ENCODE peak calls at places on chromosomes 3 and 15, in nine cellular contexts. J is adrenal gland, W is glutamatergic neuron, P is fibroblast of the aortic adventitia, D is activated T-cell treated with anti-CD3 and anti-CD28 coated beads for 1 hour, I is heart left ventricle, H is Calu3, B is NCI-H2171, F is astrocyte of the spinal cord. E is an unnamed sample.

GRCh38 chr3:127589600-127590281 is 792 bp downstream of the TPRA1 start:
- DNase-seq in J (peak; percentile 50), F (peak; percentile 31), H (peak; percentile 31), D (no peak), P (no peak), I (peak; percentile 80), B (no peak), W (no peak), E (no peak)

GRCh38 chr3:30017882-30018281 is 588.5 kb upstream of the TGFBR2 start:
- DNase-seq in F (no peak), P (no peak), I (no peak), W (no peak), D (no peak), J (no peak), H (peak; percentile 11), B (no peak), E (no peak)

GRCh38 chr3:71796268-71796667 is 11.3 kb upstream of the PROK2 start:
- DNase-seq in J (no peak), H (no peak), W (no peak), B (no peak), P (no peak), D (no peak), F (no peak), I (no peak), E (no peak)

GRCh38 chr3:127836004-127836882 is 13.9 kb upstream of the MGLL start:
- DNase-seq in J (no peak), B (no peak), F (no peak), D (no peak), P (no peak), H (no peak), W (no peak), I (no peak), E (no peak)

GRCh38 chr3:184591789-184592188 is 30.2 kb downstream of the EPHB3 start:
- DNase-seq in W (no peak), F (no peak), B (peak; percentile 89), J (no peak), D (no peak), H (no peak), I (peak; percentile 43), P (no peak), E (no peak)

GRCh38 chr3:195160257-195160898 is 110.6 kb downstream of the XXYLT1 start:
- DNase-seq in P (peak; percentile 77), H (no peak), D (no peak), I (no peak), J (no peak), B (no peak), F (no peak), W (no peak), E (peak; percentile 36)

GRCh38 chr3:9782777-9783176 is 9.5 kb downstream of the TADA3 start:
- DNase-seq in W (no peak), B (no peak), H (no peak), I (no peak), J (no peak), P (no peak), D (no peak), F (no peak), E (no peak)

GRCh38 chr3:189646902-189647542 is 15.8 kb downstream of the TP63 start:
- DNase-seq in W (no peak), F (no peak), D (no peak), B (no peak), P (no peak), I (no peak), J (no peak), H (no peak), E (no peak)

GRCh38 chr3:107740992-107741896 is 218.5 kb downstream of the BBX start:
- DNase-seq in B (peak; percentile 37), H (no peak), W (no peak), P (peak; percentile 64), I (no peak), D (no peak), F (peak; percentile 56), J (no peak), E (peak; percentile 29)

GRCh38 chr3:187504435-187504834 is 136.2 kb downstream of the RTP4 start:
- DNase-seq in F (no peak), B (no peak), W (no peak), P (no peak), D (no peak), I (no peak), J (no peak), H (no peak), E (no peak)

GRCh38 chr15:44541282-44541958 is 4.5 kb downstream of the EIF3J start:
- DNase-seq in F (peak; percentile 84), D (no peak), H (no peak), J (no peak), I (no peak), W (no peak), B (no peak), P (peak; percentile 93), E (peak; percentile 80)

GRCh38 chr3:124893526-124893925 is 6.4 kb upstream of the ITGB5 start:
- DNase-seq in W (no peak), B (no peak), D (no peak), H (no peak), F (no peak), P (no peak), I (no peak), J (no peak), E (no peak)

GRCh38 chr3:51401639-51402166 is 10.6 kb downstream of the RBM15B start:
- DNase-seq in W (no peak), I (no peak), D (no peak), P (no peak), H (no peak), J (no peak), B (no peak), F (no peak), E (no peak)

GRCh38 chr3:105032541-105032940 is 334.2 kb upstream of the ALCAM start:
- DNase-seq in W (no peak), I (no peak), H (no peak), D (no peak), J (no peak), F (no peak), P (no peak), B (no peak), E (no peak)

GRCh38 chr15:68209272-68209671 is 4.1 kb upstream of the CALML4 start:
- DNase-seq in B (no peak), I (no peak), W (no peak), D (no peak), J (peak; percentile 14), H (no peak), P (no peak), F (no peak), E (no peak)

GRCh38 chr3:73848173-73848751 is 223.5 kb upstream of the PDZRN3 start:
- DNase-seq in H (no peak), J (no peak), D (no peak), W (no peak), F (peak; percentile 49), B (no peak), I (no peak), P (peak; percentile 68), E (peak; percentile 40)

GRCh38 chr15:35741395-35741794 is 195.4 kb upstream of the DPH6 start:
- DNase-seq in J (no peak), W (no peak), H (no peak), D (no peak), I (no peak), P (no peak), B (no peak), F (no peak), E (no peak)

GRCh38 chr3:58521002-58521670 is 15.9 kb downstream of the ACOX2 start:
- DNase-seq in I (no peak), J (no peak), W (no peak), F (no peak), H (no peak), P (no peak), B (no peak), D (no peak), E (peak; percentile 48)

GRCh38 chr3:43161684-43162512 is 56.0 kb upstream of the POMGNT2 start:
- DNase-seq in P (peak; percentile 69), J (no peak), F (peak; percentile 72), D (no peak), I (no peak), W (no peak), B (no peak), H (no peak), E (peak; percentile 69)

GRCh38 chr3:133573054-133573628 is 345 bp upstream of the CDV3 start:
- DNase-seq in W (peak; percentile 100), J (peak; percentile 100), D (peak; percentile 100), H (peak; percentile 100), B (no peak), I (peak; percentile 100), F (peak; percentile 100), P (peak; percentile 100), E (peak; percentile 100)

GRCh38 chr3:82520846-82521245 is 759.4 kb upstream of the GBE1 start:
- DNase-seq in P (no peak), D (no peak), I (no peak), H (no peak), B (no peak), F (no peak), W (no peak), J (no peak), E (no peak)

GRCh38 chr3:71453822-71454512 is 129.6 kb downstream of the FOXP1 start:
- DNase-seq in B (no peak), P (no peak), W (no peak), F (no peak), D (no peak), I (no peak), H (no peak), J (no peak), E (no peak)

GRCh38 chr3:131795382-131796085 is 239.3 kb downstream of the CPNE4 start:
- DNase-seq in P (peak; percentile 71), I (no peak), D (no peak), J (peak; percentile 18), F (peak; percentile 72), W (no peak), B (no peak), H (peak; percentile 46), E (peak; percentile 41)

GRCh38 chr15:40363611-40364010 is 5.6 kb downstream of the DISP2 start:
- DNase-seq in H (no peak), J (no peak), D (no peak), W (no peak), I (no peak), B (no peak), P (no peak), F (no peak), E (no peak)

GRCh38 chr3:150267288-150267687 is 140.8 kb upstream of the TSC22D2 start:
- DNase-seq in J (no peak), P (no peak), D (no peak), B (no peak), F (no peak), H (no peak), I (no peak), W (no peak), E (no peak)

GRCh38 chr15:66908503-66909095 is 156.8 kb upstream of the SMAD3 start:
- DNase-seq in P (peak; percentile 55), W (no peak), D (no peak), F (no peak), J (no peak), H (no peak), I (no peak), B (no peak), E (peak; percentile 19)

GRCh38 chr15:72078887-72079286 is 39.1 kb downstream of the MYO9A start:
- DNase-seq in F (no peak), J (no peak), D (no peak), H (no peak), I (no peak), P (no peak), W (no peak), B (no peak), E (no peak)

GRCh38 chr3:60086811-60087210 is 1037.0 kb upstream of the CFAP20DC start:
- DNase-seq in W (no peak), P (no peak), F (peak; percentile 40), J (no peak), D (no peak), I (no peak), H (no peak), B (no peak), E (no peak)

E was measured in LHCN-M2.